ENCODE peak calls at places on chromosomes 13 and 19, in seven cellular contexts. I is cardiac muscle cell, U is PC-3, T is transverse colon, P is ovary, K is left ventricle myocardium inferior, D is adrenal gland. L is an unnamed sample.

GRCh38 chr13:110302986-110303385 is 4.0 kb downstream of the COL4A1 start:
- DNase-seq in I (no peak), U (no peak), T (no peak), P (no peak), K (no peak), D (no peak), L (peak; percentile 29)

GRCh38 chr13:73754727-73755292 is 379.4 kb downstream of the KLF12 start:
- DNase-seq in I (peak; percentile 77), U (peak; percentile 85), T (no peak), P (no peak), K (no peak), D (peak; percentile 29), L (no peak)

GRCh38 chr19:28489126-28489660 is 723.8 kb downstream of the UQCRFS1 start:
- DNase-seq in I (no peak), U (no peak), T (no peak), P (no peak), K (no peak), D (no peak), L (no peak)

GRCh38 chr13:46575321-46575721 is 22.4 kb downstream of the LRCH1 start:
- DNase-seq in I (peak; percentile 70), U (no peak), T (no peak), P (no peak), K (no peak), D (no peak), L (no peak)

GRCh38 chr19:49929121-49929610 is at the start of the genes ATF5 and NUP62:
- DNase-seq in I (peak; percentile 87), U (peak; percentile 90), T (peak; percentile 90), P (peak; percentile 89), K (peak; percentile 90), D (peak; percentile 92), L (peak; percentile 95)

GRCh38 chr19:35054626-35055025 is 13.1 kb downstream of the HPN start:
- DNase-seq in I (no peak), U (no peak), T (no peak), P (no peak), K (no peak), D (no peak), L (no peak)

GRCh38 chr19:58357798-58358145 is 4.5 kb upstream of the A1BG start:
- DNase-seq in I (no peak), U (no peak), T (no peak), P (no peak), K (no peak), D (no peak), L (no peak)

GRCh38 chr19:45528744-45529453 is 21.6 kb downstream of the VASP start:
- DNase-seq in I (peak; percentile 43), U (peak; percentile 86), T (peak; percentile 77), P (peak; percentile 42), K (no peak), D (peak; percentile 76), L (no peak)

GRCh38 chr13:46389985-46390384 is 2.9 kb upstream of the RUBCNL start:
- DNase-seq in I (no peak), U (peak; percentile 13), T (peak; percentile 64), P (no peak), K (peak; percentile 18), D (peak; percentile 33), L (peak; percentile 70)

GRCh38 chr19:8041553-8041952 is 11.0 kb upstream of the CCL25 start:
- DNase-seq in I (no peak), U (no peak), T (no peak), P (no peak), K (no peak), D (no peak), L (no peak)

GRCh38 chr13:106155411-106155810 is 380.1 kb downstream of the EFNB2 start:
- DNase-seq in I (no peak), U (peak; percentile 47), T (no peak), P (no peak), K (no peak), D (no peak), L (no peak)

GRCh38 chr13:29362849-29363604 is 232.5 kb downstream of the SLC7A1 start:
- DNase-seq in I (peak; percentile 58), U (peak; percentile 69), T (peak; percentile 13), P (no peak), K (no peak), D (peak; percentile 44), L (no peak)

GRCh38 chr13:29361716-29362115 is 233.8 kb downstream of the SLC7A1 start:
- DNase-seq in I (no peak), U (no peak), T (no peak), P (no peak), K (no peak), D (no peak), L (no peak)

GRCh38 chr13:29359181-29359580 is 236.3 kb downstream of the SLC7A1 start:
- DNase-seq in I (no peak), U (no peak), T (no peak), P (no peak), K (no peak), D (no peak), L (no peak)
- H3K27ac ChIP-seq in I (no peak overlapping the region), U (no peak overlapping the region), T (no peak overlapping the region), P (no peak overlapping the region), K (no peak overlapping the region), D (no peak overlapping the region), L (no peak overlapping the region)

GRCh38 chr13:30737511-30738342 is 2.4 kb downstream of the ALOX5AP start:
- DNase-seq in I (no peak), U (no peak), T (no peak), P (no peak), K (no peak), D (no peak), L (no peak)
- H3K4me1 ChIP-seq in I (peaks cover 4% of the 10 kb centered on the region), U (peaks cover 29% of the 10 kb centered on the region), T (no peaks in the 10 kb centered on the region), P (peaks cover 6% of the 10 kb centered on the region), K (no peaks in the 10 kb centered on the region), D (peaks cover 20% of the 10 kb centered on the region), L (peaks cover 3% of the 10 kb centered on the region)

GRCh38 chr19:41937976-41938375 is 9.7 kb upstream of the ERFL start:
- DNase-seq in I (no peak), U (no peak), T (no peak), P (no peak), K (no peak), D (no peak), L (no peak)
- TF ChIP-seq CTCF in I (no peak), U (no peak), T (no peak), P (no peak), K (no peak), D (no peak), L (no peak)

DNA sequence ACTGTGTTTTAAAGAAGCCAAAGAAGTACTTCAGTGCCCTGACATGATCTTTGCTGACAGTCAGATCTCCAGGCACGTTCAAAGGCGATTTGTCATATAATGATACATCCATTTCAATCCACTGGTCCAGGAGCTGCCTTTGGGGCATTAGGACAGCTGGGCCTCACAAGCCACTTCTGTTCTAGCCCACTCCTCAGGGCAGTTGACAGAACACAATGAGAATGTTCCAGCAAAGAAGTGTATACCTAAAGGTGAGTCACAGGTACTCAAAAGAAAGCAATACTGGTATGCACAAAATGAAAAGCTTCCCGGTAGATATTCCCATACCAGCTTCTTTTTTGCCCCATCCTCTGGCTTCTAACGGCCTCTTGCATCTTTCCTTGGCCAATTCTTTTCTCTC is 12.5 kb upstream of the MAP3K10 start:
- DNase-seq in I (no peak), U (no peak), T (no peak), P (no peak), K (no peak), D (no peak), L (no peak)
- H3K27ac ChIP-seq in I (no peak overlapping the region), U (no peak overlapping the region), T (no peak overlapping the region), P (no peak overlapping the region), K (no peak overlapping the region), D (no peak overlapping the region), L (no peak overlapping the region)

GRCh38 chr13:48496271-48496670 is 36.6 kb downstream of the RCBTB2 start:
- DNase-seq in I (no peak), U (no peak), T (no peak), P (no peak), K (no peak), D (no peak), L (no peak)

GRCh38 chr13:48500652-48501197 is 32.2 kb downstream of the RCBTB2 start:
- DNase-seq in I (peak; percentile 90), U (peak; percentile 68), T (no peak), P (no peak), K (no peak), D (no peak), L (no peak)

GRCh38 chr13:48496796-48497195 is 36.1 kb downstream of the RCBTB2 start:
- DNase-seq in I (no peak), U (no peak), T (no peak), P (no peak), K (no peak), D (no peak), L (no peak)

GRCh38 chr13:48494874-48495273 is 38.0 kb downstream of the RCBTB2 start:
- DNase-seq in I (no peak), U (no peak), T (no peak), P (no peak), K (no peak), D (no peak), L (no peak)

DNA sequence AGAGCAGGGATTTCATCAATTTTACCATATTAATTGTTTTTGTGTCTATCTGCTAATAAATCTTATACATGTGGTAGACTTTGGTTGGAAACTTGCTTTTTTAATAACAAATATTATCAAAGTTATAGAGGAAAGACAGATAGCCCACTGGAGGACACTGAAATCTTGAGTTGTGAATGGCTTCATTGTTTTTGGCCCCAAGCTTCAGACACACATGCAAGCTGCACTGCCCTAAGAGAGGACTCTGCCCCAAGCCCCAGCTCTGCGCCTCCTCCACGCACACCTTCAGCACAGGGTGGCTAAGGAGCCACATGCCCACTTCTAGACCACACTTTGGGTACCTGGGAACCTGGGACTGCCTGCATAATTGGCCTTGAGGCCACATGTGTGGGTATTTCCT is 35.2 kb downstream of the RCBTB2 start:
- DNase-seq in I (no peak), U (no peak), T (no peak), P (no peak), K (no peak), D (no peak), L (no peak)
- H3K4me1 ChIP-seq in I (no peaks in the 10 kb centered on the region), U (peaks cover 39% of the 10 kb centered on the region), T (no peaks in the 10 kb centered on the region), P (peaks cover 4% of the 10 kb centered on the region), K (peaks cover 24% of the 10 kb centered on the region), D (no peaks in the 10 kb centered on the region), L (no peaks in the 10 kb centered on the region)